ENCODE peak calls at places on chromosomes 16 and 17, in nine cellular contexts. One of them, this sample, is unnamed.

GRCh38 chr16:2468142-2468724 is 2.9 kb upstream of the NTN3 start:
- DNase-seq in thyroid gland: no peak
- DNase-seq in SW 1271: no peak
- DNase-seq in Right ventricle myocardium superior: no peak
- DNase-seq in activated CD8-positive, alpha-beta memory T cell treated with anti-CD3 and anti-CD28 coated beads, Interleukin-2, amount 10 ng/mL, durations not matched to agents 7 days and 5 days: no peak
- DNase-seq in AG10803: no peak
- DNase-seq in hippocampal formation: no peak
- DNase-seq in stimulated activated CD4-positive, alpha-beta T cell treated with anti-CD3 and anti-CD28 coated beads, Interleukin-4, amount 100 ng/mL, for 4 hours: no peak
- DNase-seq in neural crest cell: no peak
- DNase-seq in this sample: no peak

GRCh38 chr16:66728117-66728787 is 23.2 kb downstream of the DYNC1LI2 start:
- DNase-seq in thyroid gland: peak; percentile 68
- DNase-seq in SW 1271: no peak
- DNase-seq in Right ventricle myocardium superior: peak; percentile 50
- DNase-seq in activated CD8-positive, alpha-beta memory T cell treated with anti-CD3 and anti-CD28 coated beads, Interleukin-2, amount 10 ng/mL, durations not matched to agents 7 days and 5 days: no peak
- DNase-seq in AG10803: peak; percentile 81
- DNase-seq in hippocampal formation: peak; percentile 93
- DNase-seq in stimulated activated CD4-positive, alpha-beta T cell treated with anti-CD3 and anti-CD28 coated beads, Interleukin-4, amount 100 ng/mL, for 4 hours: no peak
- DNase-seq in neural crest cell: no peak
- DNase-seq in this sample: no peak

GRCh38 chr17:70394430-70394829 is 225.1 kb downstream of the KCNJ2 start:
- DNase-seq in thyroid gland: no peak
- DNase-seq in SW 1271: no peak
- DNase-seq in Right ventricle myocardium superior: no peak
- DNase-seq in activated CD8-positive, alpha-beta memory T cell treated with anti-CD3 and anti-CD28 coated beads, Interleukin-2, amount 10 ng/mL, durations not matched to agents 7 days and 5 days: no peak
- DNase-seq in AG10803: no peak
- DNase-seq in hippocampal formation: no peak
- DNase-seq in stimulated activated CD4-positive, alpha-beta T cell treated with anti-CD3 and anti-CD28 coated beads, Interleukin-4, amount 100 ng/mL, for 4 hours: no peak
- DNase-seq in neural crest cell: no peak
- DNase-seq in this sample: no peak

GRCh38 chr17:70478883-70479282 is 309.6 kb downstream of the KCNJ2 start:
- DNase-seq in thyroid gland: no peak
- DNase-seq in SW 1271: no peak
- DNase-seq in Right ventricle myocardium superior: peak; percentile 47
- DNase-seq in activated CD8-positive, alpha-beta memory T cell treated with anti-CD3 and anti-CD28 coated beads, Interleukin-2, amount 10 ng/mL, durations not matched to agents 7 days and 5 days: no peak
- DNase-seq in AG10803: no peak
- DNase-seq in hippocampal formation: no peak
- DNase-seq in stimulated activated CD4-positive, alpha-beta T cell treated with anti-CD3 and anti-CD28 coated beads, Interleukin-4, amount 100 ng/mL, for 4 hours: no peak
- DNase-seq in neural crest cell: no peak
- DNase-seq in this sample: no peak

GRCh38 chr17:77885678-77886386 is 72.7 kb upstream of the TNRC6C start:
- DNase-seq in thyroid gland: no peak
- DNase-seq in SW 1271: no peak
- DNase-seq in Right ventricle myocardium superior: no peak
- DNase-seq in activated CD8-positive, alpha-beta memory T cell treated with anti-CD3 and anti-CD28 coated beads, Interleukin-2, amount 10 ng/mL, durations not matched to agents 7 days and 5 days: no peak
- DNase-seq in AG10803: no peak
- DNase-seq in hippocampal formation: no peak
- DNase-seq in stimulated activated CD4-positive, alpha-beta T cell treated with anti-CD3 and anti-CD28 coated beads, Interleukin-4, amount 100 ng/mL, for 4 hours: no peak
- DNase-seq in neural crest cell: no peak
- DNase-seq in this sample: no peak

GRCh38 chr17:77245162-77245926 is 104.6 kb downstream of the SEC14L1 start:
- DNase-seq in thyroid gland: no peak
- DNase-seq in SW 1271: no peak
- DNase-seq in Right ventricle myocardium superior: no peak
- DNase-seq in activated CD8-positive, alpha-beta memory T cell treated with anti-CD3 and anti-CD28 coated beads, Interleukin-2, amount 10 ng/mL, durations not matched to agents 7 days and 5 days: peak; percentile 46
- DNase-seq in AG10803: no peak
- DNase-seq in hippocampal formation: no peak
- DNase-seq in stimulated activated CD4-positive, alpha-beta T cell treated with anti-CD3 and anti-CD28 coated beads, Interleukin-4, amount 100 ng/mL, for 4 hours: no peak
- DNase-seq in neural crest cell: no peak
- DNase-seq in this sample: no peak

GRCh38 chr17:31452101-31452500 is 60.6 kb downstream of the RAB11FIP4 start:
- DNase-seq in thyroid gland: no peak
- DNase-seq in SW 1271: no peak
- DNase-seq in Right ventricle myocardium superior: no peak
- DNase-seq in activated CD8-positive, alpha-beta memory T cell treated with anti-CD3 and anti-CD28 coated beads, Interleukin-2, amount 10 ng/mL, durations not matched to agents 7 days and 5 days: no peak
- DNase-seq in AG10803: peak; percentile 17
- DNase-seq in hippocampal formation: no peak
- DNase-seq in stimulated activated CD4-positive, alpha-beta T cell treated with anti-CD3 and anti-CD28 coated beads, Interleukin-4, amount 100 ng/mL, for 4 hours: no peak
- DNase-seq in neural crest cell: no peak
- DNase-seq in this sample: no peak

GRCh38 chr17:78488867-78489634 is 88.1 kb downstream of the DNAH17 start:
- DNase-seq in thyroid gland: no peak
- DNase-seq in SW 1271: no peak
- DNase-seq in Right ventricle myocardium superior: no peak
- DNase-seq in activated CD8-positive, alpha-beta memory T cell treated with anti-CD3 and anti-CD28 coated beads, Interleukin-2, amount 10 ng/mL, durations not matched to agents 7 days and 5 days: no peak
- DNase-seq in AG10803: no peak
- DNase-seq in hippocampal formation: peak; percentile 33
- DNase-seq in stimulated activated CD4-positive, alpha-beta T cell treated with anti-CD3 and anti-CD28 coated beads, Interleukin-4, amount 100 ng/mL, for 4 hours: no peak
- DNase-seq in neural crest cell: no peak
- DNase-seq in this sample: no peak

GRCh38 chr17:37506678-37507077 is 17.0 kb downstream of the DUSP14 start:
- DNase-seq in thyroid gland: peak; percentile 19
- DNase-seq in SW 1271: peak; percentile 26
- DNase-seq in Right ventricle myocardium superior: no peak
- DNase-seq in activated CD8-positive, alpha-beta memory T cell treated with anti-CD3 and anti-CD28 coated beads, Interleukin-2, amount 10 ng/mL, durations not matched to agents 7 days and 5 days: peak; percentile 59
- DNase-seq in AG10803: no peak
- DNase-seq in hippocampal formation: peak; percentile 47
- DNase-seq in stimulated activated CD4-positive, alpha-beta T cell treated with anti-CD3 and anti-CD28 coated beads, Interleukin-4, amount 100 ng/mL, for 4 hours: no peak
- DNase-seq in neural crest cell: peak; percentile 23
- DNase-seq in this sample: no peak

GRCh38 chr16:4991754-4992153 is 33.6 kb downstream of the SEC14L5 start:
- DNase-seq in thyroid gland: no peak
- DNase-seq in SW 1271: no peak
- DNase-seq in Right ventricle myocardium superior: no peak
- DNase-seq in activated CD8-positive, alpha-beta memory T cell treated with anti-CD3 and anti-CD28 coated beads, Interleukin-2, amount 10 ng/mL, durations not matched to agents 7 days and 5 days: no peak
- DNase-seq in AG10803: no peak
- DNase-seq in hippocampal formation: no peak
- DNase-seq in stimulated activated CD4-positive, alpha-beta T cell treated with anti-CD3 and anti-CD28 coated beads, Interleukin-4, amount 100 ng/mL, for 4 hours: no peak
- DNase-seq in neural crest cell: no peak
- DNase-seq in this sample: no peak

GRCh38 chr17:45883063-45883462 is 11.3 kb upstream of the MAPT start:
- DNase-seq in thyroid gland: no peak
- DNase-seq in SW 1271: no peak
- DNase-seq in Right ventricle myocardium superior: no peak
- DNase-seq in activated CD8-positive, alpha-beta memory T cell treated with anti-CD3 and anti-CD28 coated beads, Interleukin-2, amount 10 ng/mL, durations not matched to agents 7 days and 5 days: no peak
- DNase-seq in AG10803: no peak
- DNase-seq in hippocampal formation: no peak
- DNase-seq in stimulated activated CD4-positive, alpha-beta T cell treated with anti-CD3 and anti-CD28 coated beads, Interleukin-4, amount 100 ng/mL, for 4 hours: no peak
- DNase-seq in neural crest cell: no peak
- DNase-seq in this sample: no peak

GRCh38 chr17:28072935-28073533 is 30.6 kb downstream of the NLK start:
- DNase-seq in thyroid gland: no peak
- DNase-seq in SW 1271: no peak
- DNase-seq in Right ventricle myocardium superior: no peak
- DNase-seq in activated CD8-positive, alpha-beta memory T cell treated with anti-CD3 and anti-CD28 coated beads, Interleukin-2, amount 10 ng/mL, durations not matched to agents 7 days and 5 days: no peak
- DNase-seq in AG10803: no peak
- DNase-seq in hippocampal formation: no peak
- DNase-seq in stimulated activated CD4-positive, alpha-beta T cell treated with anti-CD3 and anti-CD28 coated beads, Interleukin-4, amount 100 ng/mL, for 4 hours: no peak
- DNase-seq in neural crest cell: no peak
- DNase-seq in this sample: no peak

GRCh38 chr16:60413969-60414368 is 1622.3 kb downstream of the CDH8 start:
- DNase-seq in thyroid gland: no peak
- DNase-seq in SW 1271: no peak
- DNase-seq in Right ventricle myocardium superior: no peak
- DNase-seq in activated CD8-positive, alpha-beta memory T cell treated with anti-CD3 and anti-CD28 coated beads, Interleukin-2, amount 10 ng/mL, durations not matched to agents 7 days and 5 days: no peak
- DNase-seq in AG10803: no peak
- DNase-seq in hippocampal formation: no peak
- DNase-seq in stimulated activated CD4-positive, alpha-beta T cell treated with anti-CD3 and anti-CD28 coated beads, Interleukin-4, amount 100 ng/mL, for 4 hours: no peak
- DNase-seq in neural crest cell: no peak
- DNase-seq in this sample: no peak

GRCh38 chr17:49734666-49735490 is 27.1 kb upstream of the SLC35B1 start:
- DNase-seq in thyroid gland: no peak
- DNase-seq in SW 1271: no peak
- DNase-seq in Right ventricle myocardium superior: no peak
- DNase-seq in activated CD8-positive, alpha-beta memory T cell treated with anti-CD3 and anti-CD28 coated beads, Interleukin-2, amount 10 ng/mL, durations not matched to agents 7 days and 5 days: no peak
- DNase-seq in AG10803: no peak
- DNase-seq in hippocampal formation: no peak
- DNase-seq in stimulated activated CD4-positive, alpha-beta T cell treated with anti-CD3 and anti-CD28 coated beads, Interleukin-4, amount 100 ng/mL, for 4 hours: no peak
- DNase-seq in neural crest cell: no peak
- DNase-seq in this sample: no peak

GRCh38 chr17:28511858-28512461 is 5.8 kb downstream of the FOXN1 start:
- DNase-seq in thyroid gland: no peak
- DNase-seq in SW 1271: no peak
- DNase-seq in Right ventricle myocardium superior: no peak
- DNase-seq in activated CD8-positive, alpha-beta memory T cell treated with anti-CD3 and anti-CD28 coated beads, Interleukin-2, amount 10 ng/mL, durations not matched to agents 7 days and 5 days: no peak
- DNase-seq in AG10803: no peak
- DNase-seq in hippocampal formation: no peak
- DNase-seq in stimulated activated CD4-positive, alpha-beta T cell treated with anti-CD3 and anti-CD28 coated beads, Interleukin-4, amount 100 ng/mL, for 4 hours: no peak
- DNase-seq in neural crest cell: no peak
- DNase-seq in this sample: no peak

GRCh38 chr17:4485676-4486646 is 12.7 kb upstream of the SPNS2 start:
- DNase-seq in thyroid gland: no peak
- DNase-seq in SW 1271: no peak
- DNase-seq in Right ventricle myocardium superior: no peak
- DNase-seq in activated CD8-positive, alpha-beta memory T cell treated with anti-CD3 and anti-CD28 coated beads, Interleukin-2, amount 10 ng/mL, durations not matched to agents 7 days and 5 days: peak; percentile 80
- DNase-seq in AG10803: no peak
- DNase-seq in hippocampal formation: no peak
- DNase-seq in stimulated activated CD4-positive, alpha-beta T cell treated with anti-CD3 and anti-CD28 coated beads, Interleukin-4, amount 100 ng/mL, for 4 hours: peak; percentile 57
- DNase-seq in neural crest cell: no peak
- DNase-seq in this sample: peak; percentile 25

GRCh38 chr17:47819475-47819874 is 2.1 kb downstream of the OSBPL7 start:
- DNase-seq in thyroid gland: no peak
- DNase-seq in SW 1271: no peak
- DNase-seq in Right ventricle myocardium superior: no peak
- DNase-seq in activated CD8-positive, alpha-beta memory T cell treated with anti-CD3 and anti-CD28 coated beads, Interleukin-2, amount 10 ng/mL, durations not matched to agents 7 days and 5 days: no peak
- DNase-seq in AG10803: no peak
- DNase-seq in hippocampal formation: no peak
- DNase-seq in stimulated activated CD4-positive, alpha-beta T cell treated with anti-CD3 and anti-CD28 coated beads, Interleukin-4, amount 100 ng/mL, for 4 hours: no peak
- DNase-seq in neural crest cell: no peak
- DNase-seq in this sample: no peak

GRCh38 chr17:57328109-57328882 is 72.0 kb downstream of the MSI2 start:
- DNase-seq in thyroid gland: no peak
- DNase-seq in SW 1271: no peak
- DNase-seq in Right ventricle myocardium superior: no peak
- DNase-seq in activated CD8-positive, alpha-beta memory T cell treated with anti-CD3 and anti-CD28 coated beads, Interleukin-2, amount 10 ng/mL, durations not matched to agents 7 days and 5 days: no peak
- DNase-seq in AG10803: no peak
- DNase-seq in hippocampal formation: no peak
- DNase-seq in stimulated activated CD4-positive, alpha-beta T cell treated with anti-CD3 and anti-CD28 coated beads, Interleukin-4, amount 100 ng/mL, for 4 hours: no peak
- DNase-seq in neural crest cell: no peak
- DNase-seq in this sample: no peak

GRCh38 chr17:58330997-58331814 is 2.6 kb upstream of the TSPOAP1 start:
- DNase-seq in thyroid gland: no peak
- DNase-seq in SW 1271: no peak
- DNase-seq in Right ventricle myocardium superior: no peak
- DNase-seq in activated CD8-positive, alpha-beta memory T cell treated with anti-CD3 and anti-CD28 coated beads, Interleukin-2, amount 10 ng/mL, durations not matched to agents 7 days and 5 days: peak; percentile 86
- DNase-seq in AG10803: no peak
- DNase-seq in hippocampal formation: no peak
- DNase-seq in stimulated activated CD4-positive, alpha-beta T cell treated with anti-CD3 and anti-CD28 coated beads, Interleukin-4, amount 100 ng/mL, for 4 hours: peak; percentile 79
- DNase-seq in neural crest cell: no peak
- DNase-seq in this sample: no peak

GRCh38 chr17:80151333-80151732 is 4.4 kb upstream of the EIF4A3 start:
- DNase-seq in thyroid gland: no peak
- DNase-seq in SW 1271: no peak
- DNase-seq in Right ventricle myocardium superior: no peak
- DNase-seq in activated CD8-positive, alpha-beta memory T cell treated with anti-CD3 and anti-CD28 coated beads, Interleukin-2, amount 10 ng/mL, durations not matched to agents 7 days and 5 days: no peak
- DNase-seq in AG10803: peak; percentile 74
- DNase-seq in hippocampal formation: peak; percentile 4
- DNase-seq in stimulated activated CD4-positive, alpha-beta T cell treated with anti-CD3 and anti-CD28 coated beads, Interleukin-4, amount 100 ng/mL, for 4 hours: no peak
- DNase-seq in neural crest cell: no peak
- DNase-seq in this sample: no peak

GRCh38 chr16:30805370-30806169 is 18.6 kb upstream of the ZNF629 start:
- DNase-seq in thyroid gland: peak; percentile 89
- DNase-seq in SW 1271: peak; percentile 59
- DNase-seq in Right ventricle myocardium superior: peak; percentile 94
- DNase-seq in activated CD8-positive, alpha-beta memory T cell treated with anti-CD3 and anti-CD28 coated beads, Interleukin-2, amount 10 ng/mL, durations not matched to agents 7 days and 5 days: no peak
- DNase-seq in AG10803: peak; percentile 81
- DNase-seq in hippocampal formation: peak; percentile 86
- DNase-seq in stimulated activated CD4-positive, alpha-beta T cell treated with anti-CD3 and anti-CD28 coated beads, Interleukin-4, amount 100 ng/mL, for 4 hours: peak; percentile 61
- DNase-seq in neural crest cell: peak; percentile 71
- DNase-seq in this sample: no peak

GRCh38 chr17:75065562-75066151 is 18.6 kb downstream of the KCTD2 start:
- DNase-seq in thyroid gland: no peak
- DNase-seq in SW 1271: no peak
- DNase-seq in Right ventricle myocardium superior: no peak
- DNase-seq in activated CD8-positive, alpha-beta memory T cell treated with anti-CD3 and anti-CD28 coated beads, Interleukin-2, amount 10 ng/mL, durations not matched to agents 7 days and 5 days: no peak
- DNase-seq in AG10803: peak; percentile 58
- DNase-seq in hippocampal formation: no peak
- DNase-seq in stimulated activated CD4-positive, alpha-beta T cell treated with anti-CD3 and anti-CD28 coated beads, Interleukin-4, amount 100 ng/mL, for 4 hours: no peak
- DNase-seq in neural crest cell: no peak
- DNase-seq in this sample: no peak

GRCh38 chr17:42928714-42929496 is 28.3 kb downstream of the G6PC1 start:
- DNase-seq in thyroid gland: peak; percentile 25
- DNase-seq in SW 1271: no peak
- DNase-seq in Right ventricle myocardium superior: no peak
- DNase-seq in activated CD8-positive, alpha-beta memory T cell treated with anti-CD3 and anti-CD28 coated beads, Interleukin-2, amount 10 ng/mL, durations not matched to agents 7 days and 5 days: peak; percentile 55
- DNase-seq in AG10803: peak; percentile 82
- DNase-seq in hippocampal formation: peak; percentile 2
- DNase-seq in stimulated activated CD4-positive, alpha-beta T cell treated with anti-CD3 and anti-CD28 coated beads, Interleukin-4, amount 100 ng/mL, for 4 hours: peak; percentile 7
- DNase-seq in neural crest cell: peak; percentile 8
- DNase-seq in this sample: no peak